ENCODE peak calls at places on chromosomes 16 and 17, in eight cellular contexts. One of them, this sample, is unnamed.

GRCh38 chr17:4858880-4859260 is 25.7 kb downstream of the MINK1 start:
- DNase-seq in sigmoid colon: peak; percentile 81
- DNase-seq in stomach: peak; percentile 59
- DNase-seq in HCT116: no peak
- DNase-seq in prostate gland: peak; percentile 91
- DNase-seq in GM12878: no peak
- DNase-seq in upper lobe of left lung: no peak
- DNase-seq in suprapubic skin: peak; percentile 74
- DNase-seq in this sample: peak; percentile 40

GRCh38 chr17:40779181-40779909 is 3.0 kb downstream of the KRT27 start:
- DNase-seq in stomach: no peak
- DNase-seq in prostate gland: no peak
- DNase-seq in suprapubic skin: no peak
- DNase-seq in sigmoid colon: no peak
- DNase-seq in GM12878: no peak
- DNase-seq in upper lobe of left lung: peak; percentile 88
- DNase-seq in HCT116: no peak
- DNase-seq in this sample: no peak

GRCh38 chr17:43701318-43701743 is 39.6 kb upstream of the MEOX1 start:
- DNase-seq in upper lobe of left lung: peak; percentile 77
- DNase-seq in GM12878: peak; percentile 45
- DNase-seq in sigmoid colon: no peak
- DNase-seq in HCT116: no peak
- DNase-seq in prostate gland: no peak
- DNase-seq in stomach: no peak
- DNase-seq in suprapubic skin: no peak
- DNase-seq in this sample: peak; percentile 20

GRCh38 chr16:19878760-19879159 is 5.9 kb downstream of the GPRC5B start:
- DNase-seq in HCT116: no peak
- DNase-seq in suprapubic skin: no peak
- DNase-seq in sigmoid colon: no peak
- DNase-seq in GM12878: no peak
- DNase-seq in prostate gland: no peak
- DNase-seq in upper lobe of left lung: no peak
- DNase-seq in stomach: no peak
- DNase-seq in this sample: no peak

GRCh38 chr17:8392674-8393469 is 4.8 kb downstream of the RNF222 start:
- DNase-seq in prostate gland: no peak
- DNase-seq in HCT116: no peak
- DNase-seq in stomach: no peak
- DNase-seq in sigmoid colon: no peak
- DNase-seq in GM12878: no peak
- DNase-seq in suprapubic skin: no peak
- DNase-seq in upper lobe of left lung: peak; percentile 79
- DNase-seq in this sample: no peak

GRCh38 chr16:88932929-88933328 is 44.1 kb downstream of the CBFA2T3 start:
- DNase-seq in upper lobe of left lung: peak; percentile 53
- DNase-seq in HCT116: no peak
- DNase-seq in prostate gland: no peak
- DNase-seq in GM12878: no peak
- DNase-seq in sigmoid colon: no peak
- DNase-seq in stomach: no peak
- DNase-seq in suprapubic skin: no peak
- DNase-seq in this sample: no peak

GRCh38 chr17:57481901-57482300 is 225.6 kb downstream of the MSI2 start:
- DNase-seq in upper lobe of left lung: no peak
- DNase-seq in suprapubic skin: no peak
- DNase-seq in stomach: no peak
- DNase-seq in sigmoid colon: no peak
- DNase-seq in GM12878: no peak
- DNase-seq in HCT116: no peak
- DNase-seq in prostate gland: no peak
- DNase-seq in this sample: no peak

GRCh38 chr16:21028728-21029127 is 121.9 kb downstream of the DNAH3 start:
- DNase-seq in upper lobe of left lung: no peak
- DNase-seq in suprapubic skin: no peak
- DNase-seq in sigmoid colon: no peak
- DNase-seq in prostate gland: no peak
- DNase-seq in GM12878: no peak
- DNase-seq in HCT116: no peak
- DNase-seq in stomach: no peak
- DNase-seq in this sample: no peak

GRCh38 chr16:74623214-74623842 is 16.4 kb upstream of the GLG1 start:
- DNase-seq in HCT116: no peak
- DNase-seq in GM12878: no peak
- DNase-seq in prostate gland: no peak
- DNase-seq in sigmoid colon: no peak
- DNase-seq in upper lobe of left lung: no peak
- DNase-seq in stomach: peak; percentile 7
- DNase-seq in suprapubic skin: no peak
- DNase-seq in this sample: no peak

GRCh38 chr17:4514206-4514605 is 15.5 kb downstream of the SPNS2 start:
- DNase-seq in sigmoid colon: peak; percentile 41
- DNase-seq in GM12878: no peak
- DNase-seq in stomach: peak; percentile 78
- DNase-seq in upper lobe of left lung: no peak
- DNase-seq in suprapubic skin: no peak
- DNase-seq in HCT116: no peak
- DNase-seq in prostate gland: peak; percentile 84
- DNase-seq in this sample: no peak

GRCh38 chr16:89122322-89122831 is 28.7 kb downstream of the ACSF3 start:
- DNase-seq in prostate gland: peak; percentile 46
- DNase-seq in suprapubic skin: no peak
- DNase-seq in sigmoid colon: no peak
- DNase-seq in GM12878: no peak
- DNase-seq in HCT116: no peak
- DNase-seq in upper lobe of left lung: peak; percentile 70
- DNase-seq in stomach: peak; percentile 73
- DNase-seq in this sample: peak; percentile 86

GRCh38 chr16:48025359-48025758 is 130.4 kb downstream of the ABCC12 start:
- DNase-seq in sigmoid colon: no peak
- DNase-seq in prostate gland: no peak
- DNase-seq in upper lobe of left lung: no peak
- DNase-seq in GM12878: no peak
- DNase-seq in suprapubic skin: no peak
- DNase-seq in stomach: no peak
- DNase-seq in HCT116: no peak
- DNase-seq in this sample: no peak

GRCh38 chr17:74212262-74212912 is 984 bp upstream of the TTYH2 start:
- DNase-seq in stomach: no peak
- DNase-seq in sigmoid colon: peak; percentile 67
- DNase-seq in prostate gland: no peak
- DNase-seq in GM12878: no peak
- DNase-seq in HCT116: no peak
- DNase-seq in suprapubic skin: no peak
- DNase-seq in upper lobe of left lung: no peak
- DNase-seq in this sample: peak; percentile 19

GRCh38 chr16:80147021-80147680 is 393.6 kb upstream of the DYNLRB2 start:
- DNase-seq in suprapubic skin: no peak
- DNase-seq in HCT116: no peak
- DNase-seq in GM12878: no peak
- DNase-seq in upper lobe of left lung: no peak
- DNase-seq in stomach: no peak
- DNase-seq in prostate gland: no peak
- DNase-seq in sigmoid colon: no peak
- DNase-seq in this sample: no peak

GRCh38 chr17:79686476-79686875 is 44.3 kb upstream of the ENPP7 start:
- DNase-seq in sigmoid colon: no peak
- DNase-seq in upper lobe of left lung: no peak
- DNase-seq in GM12878: no peak
- DNase-seq in prostate gland: no peak
- DNase-seq in HCT116: no peak
- DNase-seq in suprapubic skin: no peak
- DNase-seq in stomach: no peak
- DNase-seq in this sample: no peak

GRCh38 chr16:20763461-20764232 is at the start of gene ACSM3:
- DNase-seq in suprapubic skin: no peak
- DNase-seq in GM12878: peak; percentile 93
- DNase-seq in prostate gland: peak; percentile 87
- DNase-seq in upper lobe of left lung: no peak
- DNase-seq in sigmoid colon: peak; percentile 85
- DNase-seq in stomach: peak; percentile 78
- DNase-seq in HCT116: peak; percentile 65
- DNase-seq in this sample: peak; percentile 82

GRCh38 chr17:48570325-48571023 is 7.7 kb downstream of the HOXB4 start:
- DNase-seq in GM12878: no peak
- DNase-seq in prostate gland: no peak
- DNase-seq in sigmoid colon: no peak
- DNase-seq in suprapubic skin: no peak
- DNase-seq in stomach: no peak
- DNase-seq in HCT116: no peak
- DNase-seq in upper lobe of left lung: peak; percentile 57
- DNase-seq in this sample: no peak
- TF ChIP-seq POLR2A in GM12878: no peak
- TF ChIP-seq POLR2A in prostate gland: no peak
- TF ChIP-seq POLR2A in sigmoid colon: no peak
- TF ChIP-seq POLR2A in suprapubic skin: no peak
- TF ChIP-seq POLR2A in stomach: no peak
- TF ChIP-seq POLR2A in HCT116: no peak
- TF ChIP-seq POLR2A in upper lobe of left lung: no peak
- TF ChIP-seq POLR2A in this sample: no peak

DNA sequence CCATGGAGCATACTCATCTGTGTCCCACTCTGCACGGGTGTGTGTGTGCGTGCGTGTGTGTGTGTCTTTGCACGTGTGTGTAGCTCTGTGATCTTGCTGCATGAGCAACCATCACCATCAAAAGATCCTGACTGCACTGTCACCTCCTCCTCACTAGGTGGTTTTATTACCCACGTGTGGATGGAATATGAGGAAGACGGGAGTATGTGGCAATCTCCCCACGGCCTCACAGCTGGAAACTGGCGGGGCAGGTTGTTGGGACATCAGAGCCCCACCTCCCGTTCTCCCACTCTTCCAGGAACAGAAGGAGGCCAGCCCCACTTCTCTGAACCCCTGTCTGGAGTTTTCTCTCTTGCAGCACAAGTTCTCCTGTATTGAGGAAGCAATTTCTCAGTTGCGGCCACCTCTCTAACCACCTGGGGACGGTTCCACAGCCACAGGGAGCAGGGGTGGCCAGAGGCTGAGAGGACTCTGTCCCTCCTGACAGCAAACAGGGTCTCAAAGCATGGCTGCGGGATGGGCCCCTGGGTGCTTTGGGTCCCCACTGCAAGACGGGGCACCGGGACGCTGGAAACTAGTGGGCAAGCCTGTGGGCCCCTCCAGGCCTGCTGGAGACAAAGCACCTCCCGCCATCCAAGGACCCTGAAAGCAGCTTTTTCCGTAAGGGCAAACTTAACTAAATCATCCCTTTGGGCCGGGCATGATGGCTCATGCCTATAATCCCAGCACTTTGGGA is 27.9 kb upstream of the ATP2C2 start:
- DNase-seq in stomach: no peak
- DNase-seq in HCT116: no peak
- DNase-seq in prostate gland: peak; percentile 89
- DNase-seq in sigmoid colon: no peak
- DNase-seq in GM12878: no peak
- DNase-seq in suprapubic skin: no peak
- DNase-seq in upper lobe of left lung: no peak
- DNase-seq in this sample: peak; percentile 88
- TF ChIP-seq POLR2AphosphoS5 in stomach: no peak
- TF ChIP-seq POLR2AphosphoS5 in HCT116: no peak
- TF ChIP-seq POLR2AphosphoS5 in prostate gland: peak; percentile 91
- TF ChIP-seq POLR2AphosphoS5 in sigmoid colon: no peak
- TF ChIP-seq POLR2AphosphoS5 in GM12878: no peak
- TF ChIP-seq POLR2AphosphoS5 in suprapubic skin: no peak
- TF ChIP-seq POLR2AphosphoS5 in upper lobe of left lung: peak; percentile 60
- TF ChIP-seq POLR2AphosphoS5 in this sample: no peak

GRCh38 chr16:81499576-81500380 is 55.2 kb downstream of the CMIP start:
- DNase-seq in prostate gland: peak; percentile 26
- DNase-seq in sigmoid colon: no peak
- DNase-seq in GM12878: no peak
- DNase-seq in HCT116: no peak
- DNase-seq in suprapubic skin: no peak
- DNase-seq in stomach: no peak
- DNase-seq in upper lobe of left lung: no peak
- DNase-seq in this sample: no peak

GRCh38 chr16:81498351-81498750 is 53.7 kb downstream of the CMIP start:
- DNase-seq in upper lobe of left lung: no peak
- DNase-seq in stomach: no peak
- DNase-seq in HCT116: no peak
- DNase-seq in GM12878: no peak
- DNase-seq in prostate gland: no peak
- DNase-seq in sigmoid colon: no peak
- DNase-seq in suprapubic skin: no peak
- DNase-seq in this sample: no peak

GRCh38 chr16:81505011-81505660 is 60.5 kb downstream of the CMIP start:
- DNase-seq in HCT116: peak; percentile 44
- DNase-seq in upper lobe of left lung: no peak
- DNase-seq in GM12878: peak; percentile 72
- DNase-seq in prostate gland: no peak
- DNase-seq in suprapubic skin: no peak
- DNase-seq in sigmoid colon: no peak
- DNase-seq in stomach: no peak
- DNase-seq in this sample: peak; percentile 48

GRCh38 chr16:81500833-81501521 is 56.4 kb downstream of the CMIP start:
- DNase-seq in GM12878: no peak
- DNase-seq in upper lobe of left lung: no peak
- DNase-seq in suprapubic skin: no peak
- DNase-seq in stomach: no peak
- DNase-seq in HCT116: no peak
- DNase-seq in prostate gland: peak; percentile 37
- DNase-seq in sigmoid colon: no peak
- DNase-seq in this sample: no peak

GRCh38 chr16:81502396-81503060 is 57.9 kb downstream of the CMIP start:
- DNase-seq in GM12878: no peak
- DNase-seq in upper lobe of left lung: no peak
- DNase-seq in suprapubic skin: no peak
- DNase-seq in HCT116: no peak
- DNase-seq in sigmoid colon: no peak
- DNase-seq in prostate gland: no peak
- DNase-seq in stomach: no peak
- DNase-seq in this sample: no peak
- H3K4me1 ChIP-seq in GM12878: peaks cover 41% of the 10 kb centered on the region
- H3K4me1 ChIP-seq in upper lobe of left lung: peaks cover 43% of the 10 kb centered on the region
- H3K4me1 ChIP-seq in suprapubic skin: peaks cover 49% of the 10 kb centered on the region
- H3K4me1 ChIP-seq in HCT116: peaks cover 30% of the 10 kb centered on the region
- H3K4me1 ChIP-seq in sigmoid colon: no peaks in the 10 kb centered on the region
- H3K4me1 ChIP-seq in prostate gland: no peaks in the 10 kb centered on the region
- H3K4me1 ChIP-seq in stomach: peaks cover 22% of the 10 kb centered on the region
- H3K4me1 ChIP-seq in this sample: peaks cover 36% of the 10 kb centered on the region

DNA sequence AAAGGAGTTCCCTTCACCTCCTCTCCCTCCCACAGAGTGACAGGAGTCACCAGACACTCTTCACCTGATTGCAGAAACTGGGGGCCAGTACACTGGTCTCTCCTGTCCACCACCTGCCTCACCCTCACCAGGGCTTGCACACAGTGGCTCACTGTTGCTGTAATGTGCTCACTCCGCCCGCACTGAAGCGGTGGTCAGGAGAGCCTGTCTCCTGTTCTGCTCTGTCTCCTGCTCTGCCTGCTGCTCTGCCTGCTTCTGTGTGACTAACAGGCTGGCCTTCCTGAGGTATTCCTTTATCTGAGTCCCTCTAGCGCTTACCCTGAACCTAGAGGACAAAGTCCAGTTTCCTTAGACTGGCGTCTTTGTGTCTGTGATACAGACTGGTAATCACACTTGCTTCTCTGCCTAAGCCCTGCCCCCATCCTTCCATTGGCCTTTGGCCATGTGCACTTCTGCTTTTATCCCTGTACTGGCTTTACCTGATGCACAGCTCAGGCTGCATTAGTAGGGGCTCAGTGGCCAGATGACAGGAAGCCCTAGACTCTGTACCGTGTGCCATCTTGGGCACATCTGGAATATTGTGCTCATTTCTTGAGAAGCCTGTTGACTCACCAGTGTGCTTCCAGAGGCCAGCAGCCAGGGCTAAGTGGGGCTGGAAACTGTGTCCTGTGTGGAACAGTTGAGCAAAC is 13.3 kb downstream of the PROCA1 start:
- DNase-seq in suprapubic skin: no peak
- DNase-seq in sigmoid colon: no peak
- DNase-seq in upper lobe of left lung: no peak
- DNase-seq in HCT116: no peak
- DNase-seq in stomach: peak; percentile 76
- DNase-seq in prostate gland: no peak
- DNase-seq in GM12878: no peak
- DNase-seq in this sample: peak; percentile 87
- TF ChIP-seq POLR2A in suprapubic skin: no peak
- TF ChIP-seq POLR2A in sigmoid colon: no peak
- TF ChIP-seq POLR2A in upper lobe of left lung: no peak
- TF ChIP-seq POLR2A in HCT116: no peak
- TF ChIP-seq POLR2A in stomach: no peak
- TF ChIP-seq POLR2A in prostate gland: no peak
- TF ChIP-seq POLR2A in GM12878: no peak
- TF ChIP-seq POLR2A in this sample: peak; percentile 92

This sample was measured in transverse colon.